ENCODE peak calls at places on chromosomes 3 and 15, in seven cellular contexts. L is mammary epithelial cell; W is lower lobe of right lung; Z is CD4-positive, alpha-beta memory T cell; K is fibroblast of pulmonary artery; M is naive thymus-derived CD4-positive, alpha-beta T cell; X is adipocyte. I is an unnamed sample.

GRCh38 chr15:48149858-48150257 is 28.2 kb downstream of the MYEF2 start:
- DNase-seq in K (peak; percentile 81), L (peak; percentile 47), X (peak; percentile 19), W (no peak), M (no peak), Z (no peak), I (no peak)

GRCh38 chr3:131326307-131326706 is 55.3 kb upstream of the NUDT16 start:
- DNase-seq in Z (no peak), W (no peak), K (peak; percentile 21), M (no peak), X (peak; percentile 13), L (peak; percentile 58), I (no peak)

GRCh38 chr15:92636950-92637481 is 18.6 kb downstream of the FAM174B start:
- DNase-seq in L (peak; percentile 17), X (no peak), K (no peak), W (peak; percentile 88), Z (no peak), M (no peak), I (no peak)

GRCh38 chr3:47419083-47420043 is 38.5 kb downstream of the PTPN23 start:
- DNase-seq in X (no peak), W (no peak), K (no peak), L (no peak), M (no peak), Z (no peak), I (no peak)

GRCh38 chr3:121488628-121489027 is 57.2 kb downstream of the POLQ start:
- DNase-seq in M (no peak), L (peak; percentile 25), W (no peak), Z (no peak), K (no peak), X (no peak), I (no peak)

GRCh38 chr15:82093774-82094211 is 48.0 kb upstream of the MEX3B start:
- DNase-seq in K (peak; percentile 94), W (no peak), L (peak; percentile 86), Z (no peak), M (no peak), X (peak; percentile 92), I (no peak)

GRCh38 chr3:57985176-57985976 is 22.8 kb upstream of the FLNB start:
- DNase-seq in M (no peak), L (no peak), W (no peak), K (no peak), Z (no peak), X (no peak), I (no peak)

GRCh38 chr3:15633766-15634588 is 32.4 kb downstream of the BTD start:
- DNase-seq in K (no peak), Z (no peak), M (no peak), W (no peak), L (peak; percentile 23), X (peak; percentile 69), I (no peak)

GRCh38 chr15:63858881-63859280 is 25.1 kb upstream of the HERC1 start:
- DNase-seq in K (peak; percentile 93), X (peak; percentile 9), L (no peak), Z (no peak), W (no peak), M (peak; percentile 39), I (no peak)

GRCh38 chr3:66938338-66938963 is 59.7 kb upstream of the KBTBD8 start:
- DNase-seq in M (peak; percentile 46), Z (peak; percentile 39), X (peak; percentile 85), K (peak; percentile 79), W (no peak), L (peak; percentile 46), I (peak; percentile 42)

GRCh38 chr3:184320099-184320445 is 5.7 kb downstream of the EIF4G1 start:
- DNase-seq in W (peak; percentile 97), L (peak; percentile 90), M (no peak), K (peak; percentile 96), Z (peak; percentile 39), X (peak; percentile 99), I (peak; percentile 81)

GRCh38 chr3:77303943-77304778 is 264.3 kb downstream of the ROBO2 start:
- DNase-seq in X (no peak), M (no peak), Z (no peak), K (no peak), W (no peak), L (no peak), I (no peak)

GRCh38 chr3:154795582-154795981 is 284.5 kb upstream of the MME start:
- DNase-seq in X (peak; percentile 81), K (peak; percentile 88), L (peak; percentile 96), Z (no peak), M (no peak), W (no peak), I (no peak)

GRCh38 chr3:195698325-195699147 is 22.2 kb upstream of the MUC20 start:
- DNase-seq in M (no peak), L (no peak), X (no peak), W (no peak), K (no peak), Z (no peak), I (no peak)

GRCh38 chr3:13484861-13485590 is 4.9 kb downstream of the HDAC11 start:
- DNase-seq in K (peak; percentile 64), L (peak; percentile 81), Z (peak; percentile 47), M (no peak), W (peak; percentile 88), X (peak; percentile 54), I (no peak)

GRCh38 chr3:97934980-97935695 is 37.1 kb downstream of the RIOX2 start:
- DNase-seq in K (no peak), X (no peak), Z (no peak), W (no peak), M (no peak), L (no peak), I (no peak)

GRCh38 chr15:52255008-52255407 is 40.6 kb downstream of the MYO5C start:
- DNase-seq in X (peak; percentile 55), L (peak; percentile 55), W (no peak), M (no peak), Z (no peak), K (peak; percentile 39), I (no peak)

GRCh38 chr3:149373235-149374125 is 4.0 kb downstream of the TM4SF1 start:
- DNase-seq in X (peak; percentile 93), M (no peak), L (peak; percentile 82), W (no peak), K (peak; percentile 92), Z (no peak), I (peak; percentile 14)

GRCh38 chr3:149375824-149376196 is 1.6 kb downstream of the TM4SF1 start:
- DNase-seq in L (no peak), W (no peak), K (no peak), X (no peak), M (no peak), Z (no peak), I (no peak)

GRCh38 chr3:149376728-149377407 is 581 bp downstream of the TM4SF1 start:
- DNase-seq in X (peak; percentile 73), K (peak; percentile 57), L (no peak), M (no peak), W (no peak), Z (no peak), I (no peak)

GRCh38 chr3:149375164-149375823 is 2.2 kb downstream of the TM4SF1 start:
- DNase-seq in X (no peak), L (peak; percentile 61), M (no peak), W (no peak), K (peak; percentile 58), Z (no peak), I (no peak)

GRCh38 chr3:149374391-149374790 is 3.1 kb downstream of the TM4SF1 start:
- DNase-seq in M (no peak), L (no peak), K (no peak), W (no peak), Z (no peak), X (no peak), I (no peak)
- H3K4me3 ChIP-seq in M (no peak overlapping the region), L (no peak overlapping the region), K (peak overlapping the region; percentile 71), W (peak overlapping the region; percentile 58), Z (no peak overlapping the region), X (no peak overlapping the region), I (no peak overlapping the region)

GRCh38 chr15:99409560-99409959 is 156.2 kb upstream of the MEF2A start:
- DNase-seq in W (no peak), K (no peak), M (no peak), L (no peak), X (no peak), Z (no peak), I (no peak)

GRCh38 chr15:99409097-99409473 is 156.7 kb upstream of the MEF2A start:
- DNase-seq in M (peak; percentile 57), L (peak; percentile 58), W (peak; percentile 78), K (peak; percentile 71), Z (no peak), X (peak; percentile 53), I (no peak)

GRCh38 chr15:99406716-99407487 is 155.6 kb downstream of the LRRC28 start:
- DNase-seq in M (no peak), K (no peak), Z (no peak), L (no peak), X (no peak), W (no peak), I (no peak)

GRCh38 chr15:99407716-99408115 is 156.4 kb downstream of the LRRC28 start:
- DNase-seq in K (no peak), W (no peak), L (no peak), Z (no peak), X (no peak), M (no peak), I (no peak)

GRCh38 chr15:99408236-99409096 is 157.2 kb downstream of the LRRC28 start:
- DNase-seq in X (peak; percentile 59), K (peak; percentile 91), M (no peak), L (peak; percentile 39), W (no peak), Z (no peak), I (no peak)
- H3K4me3 ChIP-seq in X (peak overlapping the region; percentile 16), K (no peak overlapping the region), M (no peak overlapping the region), L (no peak overlapping the region), W (no peak overlapping the region), Z (no peak overlapping the region), I (no peak overlapping the region)

DNA sequence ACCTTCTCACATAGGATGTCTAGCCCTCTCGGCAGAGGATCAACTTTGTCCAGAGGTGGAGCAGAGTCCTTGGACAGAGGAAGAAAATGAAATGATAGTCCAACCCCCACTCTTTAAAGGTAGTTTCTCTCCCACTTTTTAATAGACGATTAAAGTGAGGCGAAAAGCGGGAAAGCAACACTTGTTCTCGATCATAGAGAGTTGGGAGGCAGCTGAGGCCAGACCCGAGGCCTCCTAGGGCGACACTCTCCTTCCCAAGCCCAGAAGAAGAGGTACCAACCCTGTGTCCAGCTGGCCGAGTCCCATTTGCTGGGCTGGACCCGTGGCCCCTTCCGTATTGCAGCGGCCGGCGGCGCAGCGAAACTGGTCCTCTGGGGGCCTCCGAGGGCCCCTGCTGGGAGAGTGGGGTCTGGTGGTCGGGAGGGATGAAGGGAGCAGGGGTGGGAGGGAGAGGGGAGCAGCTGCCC is 2.3 kb downstream of the WNT5A start:
- DNase-seq in W (no peak), X (no peak), Z (no peak), K (no peak), L (no peak), M (no peak), I (no peak)
- H3K4me3 ChIP-seq in W (peak overlapping the region; percentile 68), X (peak overlapping the region; percentile 93), Z (no peak overlapping the region), K (peak overlapping the region; percentile 88), L (peak overlapping the region; percentile 80), M (no peak overlapping the region), I (no peak overlapping the region)

DNA sequence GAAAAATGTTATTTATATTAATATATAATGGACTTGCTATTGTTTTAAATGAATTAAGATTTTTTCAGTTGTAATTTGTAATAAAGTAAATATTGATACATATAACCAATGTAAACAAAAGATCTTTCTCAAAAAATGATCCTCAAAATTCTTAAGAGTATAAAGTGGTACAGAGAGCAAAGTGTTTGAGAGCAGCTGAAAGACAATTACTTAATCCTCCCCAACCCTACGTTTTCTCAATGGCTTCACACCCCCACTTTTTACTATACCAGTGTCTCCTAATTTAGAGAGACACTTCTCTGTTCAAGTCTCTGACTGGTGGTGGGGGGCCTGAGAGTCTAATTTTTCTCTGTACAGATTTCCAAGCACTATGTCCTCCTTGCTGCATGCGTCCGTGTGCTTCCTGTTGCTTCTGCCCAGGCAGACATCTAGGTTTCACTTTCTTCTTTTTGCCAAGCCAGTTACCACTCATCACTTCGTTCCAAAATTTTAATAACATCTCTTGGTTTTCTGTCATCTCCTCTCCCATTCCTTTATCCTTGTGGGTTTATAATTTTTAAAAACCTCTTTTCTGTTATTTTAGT is 276.3 kb upstream of the DNAJC19 start:
- DNase-seq in Z (no peak), L (peak; percentile 11), M (no peak), W (no peak), K (no peak), X (no peak), I (no peak)
- H3K4me3 ChIP-seq in Z (no peak overlapping the region), L (peak overlapping the region; percentile 53), M (no peak overlapping the region), W (peak overlapping the region; percentile 2), K (peak overlapping the region; percentile 13), X (peak overlapping the region; percentile 48), I (peak overlapping the region; percentile 18)

I was measured in HL-60.